ENCODE peak calls at places on chromosomes 12 and 14, in nine cellular contexts. One of them, this sample, is unnamed.

GRCh38 chr12:31007153-31007495 is 66.5 kb upstream of the DDX11 start:
- DNase-seq in H1: no peak
- DNase-seq in sigmoid colon: no peak
- DNase-seq in spleen: peak; percentile 41
- DNase-seq in transverse colon: no peak
- DNase-seq in HCT116: no peak
- DNase-seq in SK-N-SH: no peak
- DNase-seq in suprapubic skin: no peak
- DNase-seq in SK-N-MC: no peak
- DNase-seq in this sample: no peak

GRCh38 chr12:50916292-50916691 is 36.1 kb upstream of the HIGD1C start:
- DNase-seq in H1: no peak
- DNase-seq in sigmoid colon: no peak
- DNase-seq in spleen: no peak
- DNase-seq in transverse colon: no peak
- DNase-seq in HCT116: peak; percentile 18
- DNase-seq in SK-N-SH: no peak
- DNase-seq in suprapubic skin: no peak
- DNase-seq in SK-N-MC: no peak
- DNase-seq in this sample: no peak

GRCh38 chr12:89799316-89799715 is 90.7 kb upstream of the ATP2B1 start:
- DNase-seq in H1: no peak
- DNase-seq in sigmoid colon: no peak
- DNase-seq in spleen: no peak
- DNase-seq in transverse colon: no peak
- DNase-seq in HCT116: no peak
- DNase-seq in SK-N-SH: no peak
- DNase-seq in suprapubic skin: no peak
- DNase-seq in SK-N-MC: no peak
- DNase-seq in this sample: no peak

GRCh38 chr14:36662543-36663403 is 1.1 kb downstream of the PAX9 start:
- DNase-seq in H1: peak; percentile 77
- DNase-seq in sigmoid colon: no peak
- DNase-seq in spleen: no peak
- DNase-seq in transverse colon: no peak
- DNase-seq in HCT116: no peak
- DNase-seq in SK-N-SH: no peak
- DNase-seq in suprapubic skin: peak; percentile 77
- DNase-seq in SK-N-MC: no peak
- DNase-seq in this sample: no peak

GRCh38 chr14:95432152-95433093 is 84.0 kb downstream of the SYNE3 start:
- DNase-seq in H1: peak; percentile 82
- DNase-seq in sigmoid colon: peak; percentile 80
- DNase-seq in spleen: no peak
- DNase-seq in transverse colon: peak; percentile 38
- DNase-seq in HCT116: no peak
- DNase-seq in SK-N-SH: peak; percentile 87
- DNase-seq in suprapubic skin: peak; percentile 55
- DNase-seq in SK-N-MC: no peak
- DNase-seq in this sample: peak; percentile 64

GRCh38 chr12:118164798-118165486 is 29.0 kb downstream of the PEBP1 start:
- DNase-seq in H1: no peak
- DNase-seq in sigmoid colon: no peak
- DNase-seq in spleen: no peak
- DNase-seq in transverse colon: no peak
- DNase-seq in HCT116: peak; percentile 18
- DNase-seq in SK-N-SH: peak; percentile 56
- DNase-seq in suprapubic skin: no peak
- DNase-seq in SK-N-MC: no peak
- DNase-seq in this sample: no peak

GRCh38 chr14:55125403-55125802 is 3.6 kb upstream of the LGALS3 start:
- DNase-seq in H1: no peak
- DNase-seq in sigmoid colon: no peak
- DNase-seq in spleen: no peak
- DNase-seq in transverse colon: peak; percentile 84
- DNase-seq in HCT116: no peak
- DNase-seq in SK-N-SH: no peak
- DNase-seq in suprapubic skin: no peak
- DNase-seq in SK-N-MC: no peak
- DNase-seq in this sample: peak; percentile 68

GRCh38 chr12:116924558-116925453 is 14.1 kb downstream of the FBXW8 start:
- DNase-seq in H1: no peak
- DNase-seq in sigmoid colon: no peak
- DNase-seq in spleen: no peak
- DNase-seq in transverse colon: peak; percentile 14
- DNase-seq in HCT116: peak; percentile 44
- DNase-seq in SK-N-SH: no peak
- DNase-seq in suprapubic skin: no peak
- DNase-seq in SK-N-MC: no peak
- DNase-seq in this sample: no peak

GRCh38 chr14:74909501-74909900 is 13.6 kb downstream of the RPS6KL1 start:
- DNase-seq in H1: no peak
- DNase-seq in sigmoid colon: no peak
- DNase-seq in spleen: no peak
- DNase-seq in transverse colon: no peak
- DNase-seq in HCT116: no peak
- DNase-seq in SK-N-SH: no peak
- DNase-seq in suprapubic skin: no peak
- DNase-seq in SK-N-MC: no peak
- DNase-seq in this sample: no peak

GRCh38 chr14:74907744-74908143 is 15.3 kb downstream of the RPS6KL1 start:
- DNase-seq in H1: no peak
- DNase-seq in sigmoid colon: no peak
- DNase-seq in spleen: no peak
- DNase-seq in transverse colon: no peak
- DNase-seq in HCT116: no peak
- DNase-seq in SK-N-SH: no peak
- DNase-seq in suprapubic skin: no peak
- DNase-seq in SK-N-MC: no peak
- DNase-seq in this sample: no peak

GRCh38 chr14:74909911-74910310 is 13.1 kb downstream of the RPS6KL1 start:
- DNase-seq in H1: no peak
- DNase-seq in sigmoid colon: no peak
- DNase-seq in spleen: no peak
- DNase-seq in transverse colon: no peak
- DNase-seq in HCT116: no peak
- DNase-seq in SK-N-SH: no peak
- DNase-seq in suprapubic skin: no peak
- DNase-seq in SK-N-MC: no peak
- DNase-seq in this sample: no peak

GRCh38 chr14:74910556-74910955 is 12.5 kb downstream of the RPS6KL1 start:
- DNase-seq in H1: no peak
- DNase-seq in sigmoid colon: no peak
- DNase-seq in spleen: no peak
- DNase-seq in transverse colon: peak; percentile 40
- DNase-seq in HCT116: no peak
- DNase-seq in SK-N-SH: peak; percentile 59
- DNase-seq in suprapubic skin: no peak
- DNase-seq in SK-N-MC: no peak
- DNase-seq in this sample: no peak

GRCh38 chr14:74908861-74909341 is 14.2 kb downstream of the RPS6KL1 start:
- DNase-seq in H1: no peak
- DNase-seq in sigmoid colon: no peak
- DNase-seq in spleen: no peak
- DNase-seq in transverse colon: no peak
- DNase-seq in HCT116: no peak
- DNase-seq in SK-N-SH: no peak
- DNase-seq in suprapubic skin: peak; percentile 77
- DNase-seq in SK-N-MC: no peak
- DNase-seq in this sample: no peak
- TF ChIP-seq POLR2AphosphoS5 in H1: no peak
- TF ChIP-seq POLR2AphosphoS5 in sigmoid colon: no peak
- TF ChIP-seq POLR2AphosphoS5 in spleen: peak; percentile 28
- TF ChIP-seq POLR2AphosphoS5 in transverse colon: no peak
- TF ChIP-seq POLR2AphosphoS5 in HCT116: no peak
- TF ChIP-seq POLR2AphosphoS5 in SK-N-SH: no peak
- TF ChIP-seq POLR2AphosphoS5 in suprapubic skin: no peak
- TF ChIP-seq POLR2AphosphoS5 in SK-N-MC: no peak
- TF ChIP-seq POLR2AphosphoS5 in this sample: no peak

GRCh38 chr12:100164153-100164704 is 21.6 kb upstream of the BLTP3B start:
- DNase-seq in H1: no peak
- DNase-seq in sigmoid colon: no peak
- DNase-seq in spleen: no peak
- DNase-seq in transverse colon: no peak
- DNase-seq in HCT116: no peak
- DNase-seq in SK-N-SH: no peak
- DNase-seq in suprapubic skin: peak; percentile 31
- DNase-seq in SK-N-MC: no peak
- DNase-seq in this sample: no peak

GRCh38 chr12:100166232-100166631 is 23.6 kb upstream of the BLTP3B start:
- DNase-seq in H1: no peak
- DNase-seq in sigmoid colon: no peak
- DNase-seq in spleen: no peak
- DNase-seq in transverse colon: no peak
- DNase-seq in HCT116: no peak
- DNase-seq in SK-N-SH: no peak
- DNase-seq in suprapubic skin: peak; percentile 59
- DNase-seq in SK-N-MC: no peak
- DNase-seq in this sample: no peak

GRCh38 chr12:100159391-100160104 is 16.9 kb upstream of the BLTP3B start:
- DNase-seq in H1: no peak
- DNase-seq in sigmoid colon: no peak
- DNase-seq in spleen: no peak
- DNase-seq in transverse colon: no peak
- DNase-seq in HCT116: no peak
- DNase-seq in SK-N-SH: no peak
- DNase-seq in suprapubic skin: no peak
- DNase-seq in SK-N-MC: no peak
- DNase-seq in this sample: no peak

GRCh38 chr12:100165356-100165755 is 22.7 kb upstream of the BLTP3B start:
- DNase-seq in H1: no peak
- DNase-seq in sigmoid colon: no peak
- DNase-seq in spleen: no peak
- DNase-seq in transverse colon: no peak
- DNase-seq in HCT116: no peak
- DNase-seq in SK-N-SH: no peak
- DNase-seq in suprapubic skin: no peak
- DNase-seq in SK-N-MC: no peak
- DNase-seq in this sample: no peak

GRCh38 chr12:100163416-100164152 is 20.9 kb upstream of the BLTP3B start:
- DNase-seq in H1: peak; percentile 81
- DNase-seq in sigmoid colon: peak; percentile 87
- DNase-seq in spleen: peak; percentile 93
- DNase-seq in transverse colon: peak; percentile 87
- DNase-seq in HCT116: peak; percentile 64
- DNase-seq in SK-N-SH: peak; percentile 90
- DNase-seq in suprapubic skin: peak; percentile 87
- DNase-seq in SK-N-MC: no peak
- DNase-seq in this sample: peak; percentile 88
- H3K4me3 ChIP-seq in H1: peak overlapping the region; percentile 28
- H3K4me3 ChIP-seq in sigmoid colon: no peak overlapping the region
- H3K4me3 ChIP-seq in spleen: no peak overlapping the region
- H3K4me3 ChIP-seq in transverse colon: peak overlapping the region; percentile 19
- H3K4me3 ChIP-seq in HCT116: peak overlapping the region; percentile 48
- H3K4me3 ChIP-seq in SK-N-SH: peak overlapping the region; percentile 61
- H3K4me3 ChIP-seq in suprapubic skin: peak overlapping the region; percentile 37
- H3K4me3 ChIP-seq in SK-N-MC: peak overlapping the region; percentile 66
- H3K4me3 ChIP-seq in this sample: peak overlapping the region; percentile 17

GRCh38 chr12:694734-695503 is 31.7 kb upstream of the NINJ2 start:
- DNase-seq in H1: no peak
- DNase-seq in sigmoid colon: no peak
- DNase-seq in spleen: no peak
- DNase-seq in transverse colon: no peak
- DNase-seq in HCT116: no peak
- DNase-seq in SK-N-SH: no peak
- DNase-seq in suprapubic skin: no peak
- DNase-seq in SK-N-MC: no peak
- DNase-seq in this sample: no peak
- H3K9me3 ChIP-seq in H1: peaks cover 6% of the 10 kb centered on the region
- H3K9me3 ChIP-seq in sigmoid colon: no peaks in the 10 kb centered on the region
- H3K9me3 ChIP-seq in spleen: peaks cover 13% of the 10 kb centered on the region
- H3K9me3 ChIP-seq in transverse colon: peaks cover 16% of the 10 kb centered on the region
- H3K9me3 ChIP-seq in HCT116: peaks cover 11% of the 10 kb centered on the region
- H3K9me3 ChIP-seq in SK-N-SH: no peaks in the 10 kb centered on the region
- H3K9me3 ChIP-seq in suprapubic skin: peaks cover 9% of the 10 kb centered on the region
- H3K9me3 ChIP-seq in SK-N-MC: no peaks in the 10 kb centered on the region
- H3K9me3 ChIP-seq in this sample: peaks cover 24% of the 10 kb centered on the region

GRCh38 chr12:94263905-94264655 is 115.7 kb downstream of the PLXNC1 start:
- DNase-seq in H1: peak; percentile 84
- DNase-seq in sigmoid colon: no peak
- DNase-seq in spleen: no peak
- DNase-seq in transverse colon: no peak
- DNase-seq in HCT116: no peak
- DNase-seq in SK-N-SH: no peak
- DNase-seq in suprapubic skin: peak; percentile 75
- DNase-seq in SK-N-MC: no peak
- DNase-seq in this sample: no peak

GRCh38 chr12:94262228-94263010 is 114.0 kb downstream of the PLXNC1 start:
- DNase-seq in H1: no peak
- DNase-seq in sigmoid colon: peak; percentile 95
- DNase-seq in spleen: peak; percentile 93
- DNase-seq in transverse colon: peak; percentile 81
- DNase-seq in HCT116: peak; percentile 12
- DNase-seq in SK-N-SH: peak; percentile 79
- DNase-seq in suprapubic skin: peak; percentile 89
- DNase-seq in SK-N-MC: no peak
- DNase-seq in this sample: peak; percentile 68

GRCh38 chr12:94261119-94261518 is 112.7 kb downstream of the PLXNC1 start:
- DNase-seq in H1: no peak
- DNase-seq in sigmoid colon: no peak
- DNase-seq in spleen: no peak
- DNase-seq in transverse colon: no peak
- DNase-seq in HCT116: no peak
- DNase-seq in SK-N-SH: no peak
- DNase-seq in suprapubic skin: no peak
- DNase-seq in SK-N-MC: no peak
- DNase-seq in this sample: no peak

GRCh38 chr12:94261781-94262180 is 113.4 kb downstream of the PLXNC1 start:
- DNase-seq in H1: no peak
- DNase-seq in sigmoid colon: no peak
- DNase-seq in spleen: no peak
- DNase-seq in transverse colon: no peak
- DNase-seq in HCT116: no peak
- DNase-seq in SK-N-SH: no peak
- DNase-seq in suprapubic skin: no peak
- DNase-seq in SK-N-MC: no peak
- DNase-seq in this sample: no peak

DNA sequence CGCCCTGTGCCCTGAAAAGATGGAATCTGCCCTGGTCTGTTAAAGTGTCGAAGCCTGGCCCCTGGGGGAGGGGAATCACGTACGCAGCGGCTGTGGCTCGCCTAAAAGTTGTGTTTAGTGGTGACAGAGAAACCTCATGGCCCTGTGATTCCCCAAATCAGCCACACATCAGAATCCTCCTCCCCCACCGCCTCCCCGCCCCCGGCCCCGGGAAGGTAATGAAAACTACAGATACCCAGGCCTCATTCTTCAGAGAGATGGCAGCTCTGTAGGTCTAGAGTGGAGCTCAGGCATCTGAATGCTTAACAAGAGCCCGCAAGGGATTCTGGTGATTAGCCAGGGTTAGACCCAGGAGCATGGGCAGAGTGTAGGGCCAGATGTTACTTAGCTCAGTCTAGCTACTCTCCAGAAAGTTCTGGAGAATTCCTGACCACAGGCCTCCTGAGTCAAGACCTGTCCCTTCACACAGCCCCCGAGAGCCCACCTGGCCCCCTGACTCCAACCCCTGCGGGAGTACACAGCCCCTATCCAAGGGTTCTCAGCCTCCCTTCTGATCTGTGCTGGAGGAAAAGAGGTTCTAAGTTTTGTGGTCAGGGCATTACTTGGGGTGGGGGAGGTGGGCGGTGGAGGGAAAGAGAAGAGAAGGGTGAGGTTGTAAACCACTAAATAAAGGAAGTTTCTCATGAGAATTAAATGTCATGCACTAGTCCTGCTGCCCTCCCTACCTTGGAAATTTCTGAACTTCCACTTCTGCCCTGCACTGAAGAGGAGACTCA is 114.8 kb downstream of the PLXNC1 start:
- DNase-seq in H1: no peak
- DNase-seq in sigmoid colon: no peak
- DNase-seq in spleen: peak; percentile 84
- DNase-seq in transverse colon: peak; percentile 33
- DNase-seq in HCT116: no peak
- DNase-seq in SK-N-SH: no peak
- DNase-seq in suprapubic skin: peak; percentile 67
- DNase-seq in SK-N-MC: no peak
- DNase-seq in this sample: no peak
- TF ChIP-seq POLR2AphosphoS5 in H1: no peak
- TF ChIP-seq POLR2AphosphoS5 in sigmoid colon: no peak
- TF ChIP-seq POLR2AphosphoS5 in spleen: no peak
- TF ChIP-seq POLR2AphosphoS5 in transverse colon: no peak
- TF ChIP-seq POLR2AphosphoS5 in HCT116: no peak
- TF ChIP-seq POLR2AphosphoS5 in SK-N-SH: no peak
- TF ChIP-seq POLR2AphosphoS5 in suprapubic skin: no peak
- TF ChIP-seq POLR2AphosphoS5 in SK-N-MC: no peak
- TF ChIP-seq POLR2AphosphoS5 in this sample: no peak

This sample was measured in stomach.